ENCODE peak calls at places on chromosomes 2 and 18, in five cellular contexts. One of them, this sample, is unnamed.

GRCh38 chr2:182866461-182867369 is at the start of gene FRZB:
- DNase-seq in A172: no peak
- DNase-seq in HFF-Myc: no peak
- DNase-seq in T follicular helper cell: no peak
- DNase-seq in MCF 10A: no peak
- DNase-seq in this sample: peak; percentile 46

GRCh38 chr2:134408791-134409190 is 154.9 kb downstream of the MGAT5 start:
- DNase-seq in A172: peak; percentile 66
- DNase-seq in T follicular helper cell: no peak
- DNase-seq in MCF 10A: no peak
- DNase-seq in HFF-Myc: no peak
- DNase-seq in this sample: no peak

GRCh38 chr2:172743143-172743542 is 7.5 kb downstream of the RAPGEF4 start:
- DNase-seq in MCF 10A: no peak
- DNase-seq in A172: no peak
- DNase-seq in HFF-Myc: no peak
- DNase-seq in T follicular helper cell: no peak
- DNase-seq in this sample: no peak

GRCh38 chr18:79963658-79964329 is 649 bp upstream of the HSBP1L1 start:
- DNase-seq in A172: no peak
- DNase-seq in T follicular helper cell: no peak
- DNase-seq in MCF 10A: no peak
- DNase-seq in HFF-Myc: no peak
- DNase-seq in this sample: no peak

GRCh38 chr2:3512086-3512485 is 7.2 kb downstream of the ADI1 start:
- DNase-seq in A172: no peak
- DNase-seq in HFF-Myc: no peak
- DNase-seq in MCF 10A: no peak
- DNase-seq in T follicular helper cell: no peak
- DNase-seq in this sample: no peak

GRCh38 chr2:170525566-170525900 is 189.6 kb upstream of the SP5 start:
- DNase-seq in T follicular helper cell: no peak
- DNase-seq in MCF 10A: peak; percentile 98
- DNase-seq in A172: peak; percentile 99
- DNase-seq in HFF-Myc: peak; percentile 85
- DNase-seq in this sample: peak; percentile 98

GRCh38 chr2:179532890-179533289 is 268.3 kb upstream of the SESTD1 start:
- DNase-seq in MCF 10A: peak; percentile 19
- DNase-seq in T follicular helper cell: no peak
- DNase-seq in HFF-Myc: no peak
- DNase-seq in A172: no peak
- DNase-seq in this sample: no peak

GRCh38 chr2:134934641-134935040 is 16.0 kb downstream of the CCNT2 start:
- DNase-seq in HFF-Myc: no peak
- DNase-seq in T follicular helper cell: no peak
- DNase-seq in A172: no peak
- DNase-seq in MCF 10A: peak; percentile 0
- DNase-seq in this sample: no peak

GRCh38 chr2:180319586-180320405 is 312.7 kb upstream of the CWC22 start:
- DNase-seq in T follicular helper cell: no peak
- DNase-seq in A172: no peak
- DNase-seq in MCF 10A: no peak
- DNase-seq in HFF-Myc: no peak
- DNase-seq in this sample: no peak

GRCh38 chr2:86492057-86492456 is 50.9 kb downstream of the KDM3A start:
- DNase-seq in T follicular helper cell: no peak
- DNase-seq in A172: no peak
- DNase-seq in HFF-Myc: no peak
- DNase-seq in MCF 10A: no peak
- DNase-seq in this sample: no peak

GRCh38 chr2:98761267-98761781 is 30.4 kb upstream of the MGAT4A start:
- DNase-seq in A172: no peak
- DNase-seq in MCF 10A: no peak
- DNase-seq in HFF-Myc: no peak
- DNase-seq in T follicular helper cell: peak; percentile 53
- DNase-seq in this sample: no peak

GRCh38 chr2:17300141-17300540 is 218.1 kb downstream of the RAD51AP2 start:
- DNase-seq in HFF-Myc: no peak
- DNase-seq in T follicular helper cell: no peak
- DNase-seq in MCF 10A: peak; percentile 91
- DNase-seq in A172: peak; percentile 66
- DNase-seq in this sample: no peak

GRCh38 chr2:65033178-65033577 is 23.0 kb upstream of the CEP68 start:
- DNase-seq in MCF 10A: peak; percentile 22
- DNase-seq in T follicular helper cell: no peak
- DNase-seq in A172: peak; percentile 51
- DNase-seq in HFF-Myc: no peak
- DNase-seq in this sample: peak; percentile 36

GRCh38 chr18:37395631-37396030 is 170.0 kb downstream of the CELF4 start:
- DNase-seq in MCF 10A: no peak
- DNase-seq in HFF-Myc: no peak
- DNase-seq in T follicular helper cell: no peak
- DNase-seq in A172: no peak
- DNase-seq in this sample: no peak

GRCh38 chr2:30184035-30184434 is 37.2 kb downstream of the YPEL5 start:
- DNase-seq in MCF 10A: no peak
- DNase-seq in HFF-Myc: no peak
- DNase-seq in T follicular helper cell: no peak
- DNase-seq in A172: no peak
- DNase-seq in this sample: no peak

GRCh38 chr2:2564300-2565085 is 233.4 kb upstream of the MYT1L start:
- DNase-seq in HFF-Myc: no peak
- DNase-seq in A172: no peak
- DNase-seq in T follicular helper cell: no peak
- DNase-seq in MCF 10A: no peak
- DNase-seq in this sample: no peak

GRCh38 chr18:42038936-42039335 is 83.9 kb downstream of the PIK3C3 start:
- DNase-seq in HFF-Myc: peak; percentile 43
- DNase-seq in T follicular helper cell: no peak
- DNase-seq in A172: peak; percentile 27
- DNase-seq in MCF 10A: no peak
- DNase-seq in this sample: peak; percentile 93

GRCh38 chr2:228417526-228417925 is 236.0 kb upstream of the SPHKAP start:
- DNase-seq in MCF 10A: peak; percentile 75
- DNase-seq in T follicular helper cell: no peak
- DNase-seq in HFF-Myc: peak; percentile 3
- DNase-seq in A172: peak; percentile 56
- DNase-seq in this sample: no peak

GRCh38 chr2:32742381-32742780 is 114.5 kb downstream of the TTC27 start:
- DNase-seq in A172: no peak
- DNase-seq in T follicular helper cell: no peak
- DNase-seq in HFF-Myc: no peak
- DNase-seq in MCF 10A: no peak
- DNase-seq in this sample: no peak

GRCh38 chr18:57859314-57859713 is 56.2 kb upstream of the ATP8B1 start:
- DNase-seq in HFF-Myc: no peak
- DNase-seq in A172: peak; percentile 14
- DNase-seq in T follicular helper cell: no peak
- DNase-seq in MCF 10A: peak; percentile 56
- DNase-seq in this sample: peak; percentile 45

GRCh38 chr2:215994901-215995300 is 18.4 kb downstream of the MREG start:
- DNase-seq in A172: no peak
- DNase-seq in MCF 10A: no peak
- DNase-seq in HFF-Myc: no peak
- DNase-seq in T follicular helper cell: no peak
- DNase-seq in this sample: no peak

GRCh38 chr2:46939596-46940359 is 24.2 kb upstream of the MCFD2 start:
- DNase-seq in A172: no peak
- DNase-seq in HFF-Myc: no peak
- DNase-seq in T follicular helper cell: no peak
- DNase-seq in MCF 10A: no peak
- DNase-seq in this sample: peak; percentile 16

GRCh38 chr2:196307775-196308174 is 136.4 kb upstream of the STK17B start:
- DNase-seq in A172: no peak
- DNase-seq in HFF-Myc: no peak
- DNase-seq in T follicular helper cell: no peak
- DNase-seq in MCF 10A: no peak
- DNase-seq in this sample: no peak

GRCh38 chr18:76657911-76658475 is 163.0 kb upstream of the ZNF516 start:
- DNase-seq in MCF 10A: no peak
- DNase-seq in HFF-Myc: no peak
- DNase-seq in T follicular helper cell: no peak
- DNase-seq in A172: no peak
- DNase-seq in this sample: no peak

GRCh38 chr18:74497308-74497640 is 1.1 kb downstream of the CNDP2 start:
- DNase-seq in A172: no peak
- DNase-seq in HFF-Myc: no peak
- DNase-seq in MCF 10A: no peak
- DNase-seq in T follicular helper cell: no peak
- DNase-seq in this sample: peak; percentile 11

GRCh38 chr2:241105641-241106040 is 3.6 kb upstream of the MTERF4 start:
- DNase-seq in HFF-Myc: no peak
- DNase-seq in T follicular helper cell: no peak
- DNase-seq in MCF 10A: no peak
- DNase-seq in A172: no peak
- DNase-seq in this sample: no peak

GRCh38 chr18:48878471-48878870 is 72.3 kb downstream of the SMAD7 start:
- DNase-seq in MCF 10A: no peak
- DNase-seq in A172: no peak
- DNase-seq in T follicular helper cell: no peak
- DNase-seq in HFF-Myc: no peak
- DNase-seq in this sample: no peak

GRCh38 chr2:226122067-226122466 is 677.6 kb downstream of the IRS1 start:
- DNase-seq in T follicular helper cell: no peak
- DNase-seq in HFF-Myc: no peak
- DNase-seq in A172: no peak
- DNase-seq in MCF 10A: no peak
- DNase-seq in this sample: no peak

GRCh38 chr2:127255146-127255545 is 35.0 kb upstream of the CYP27C1 start:
- DNase-seq in MCF 10A: no peak
- DNase-seq in HFF-Myc: no peak
- DNase-seq in A172: no peak
- DNase-seq in T follicular helper cell: no peak
- DNase-seq in this sample: no peak